ENCODE peak calls at places on chromosomes 1 and 21, in eight cellular contexts. I is fibroblast of pulmonary artery; U is aorta; A is naive thymus-derived CD4-positive, alpha-beta T cell; B is tibial nerve; P is AG04450; N is fibroblast of lung; M is neuronal stem cell. V is an unnamed sample.
A peak's percentile ranks its signal among the peaks of the same experiment; 100 is the strongest.

GRCh38 chr1:101520302-101520701 is 283.5 kb downstream of the S1PR1 start:
- DNase-seq in I (peak; percentile 65), U (no peak), A (no peak), B (no peak), P (no peak), N (peak; percentile 18), M (peak; percentile 44), V (peak; percentile 13)

GRCh38 chr1:10033359-10033845 is 644 bp downstream of the UBE4B start:
- DNase-seq in I (peak; percentile 26), U (no peak), A (no peak), B (no peak), P (no peak), N (peak; percentile 33), M (no peak), V (no peak)

GRCh38 chr1:85297855-85298629 is 21.6 kb upstream of the BCL10 start:
- DNase-seq in I (peak; percentile 98), U (no peak), A (no peak), B (peak; percentile 60), P (peak; percentile 98), N (peak; percentile 99), M (no peak), V (no peak)

GRCh38 chr1:41102208-41102607 is 80.7 kb upstream of the SLFNL1 start:
- DNase-seq in I (peak; percentile 98), U (peak; percentile 96), A (no peak), B (peak; percentile 84), P (peak; percentile 92), N (peak; percentile 98), M (no peak), V (no peak)

GRCh38 chr21:43262427-43262826 is 93.6 kb downstream of the CRYAA start:
- DNase-seq in I (no peak), U (no peak), A (no peak), B (no peak), P (no peak), N (no peak), M (no peak), V (no peak)

GRCh38 chr21:33441489-33442477 is 38.0 kb downstream of the TMEM50B start:
- DNase-seq in I (peak; percentile 91), U (no peak), A (no peak), B (no peak), P (peak; percentile 51), N (peak; percentile 74), M (no peak), V (no peak)

GRCh38 chr1:234214129-234214910 is 158.9 kb upstream of the COA6 start:
- DNase-seq in I (no peak), U (peak; percentile 76), A (no peak), B (no peak), P (no peak), N (peak; percentile 67), M (peak; percentile 23), V (peak; percentile 72)

GRCh38 chr1:150566589-150567340 is 12.6 kb downstream of the MCL1 start:
- DNase-seq in I (peak; percentile 31), U (peak; percentile 50), A (no peak), B (no peak), P (no peak), N (no peak), M (no peak), V (no peak)

GRCh38 chr1:226403522-226404034 is 4.3 kb downstream of the PARP1 start:
- DNase-seq in I (peak; percentile 21), U (no peak), A (no peak), B (no peak), P (no peak), N (peak; percentile 23), M (no peak), V (no peak)

GRCh38 chr1:198597690-198598430 is 41.0 kb upstream of the PTPRC start:
- DNase-seq in I (no peak), U (peak; percentile 35), A (no peak), B (no peak), P (no peak), N (no peak), M (no peak), V (no peak)

GRCh38 chr1:27366113-27366410 is 699 bp downstream of the MAP3K6 start:
- DNase-seq in I (peak; percentile 68), U (peak; percentile 97), A (peak; percentile 38), B (peak; percentile 86), P (no peak), N (peak; percentile 73), M (peak; percentile 89), V (peak; percentile 54)

GRCh38 chr1:230303822-230304221 is 122.3 kb downstream of the PGBD5 start:
- DNase-seq in I (peak; percentile 81), U (peak; percentile 22), A (no peak), B (peak; percentile 16), P (no peak), N (peak; percentile 62), M (no peak), V (peak; percentile 23)

GRCh38 chr1:9746651-9747050 is 77.1 kb downstream of the CLSTN1 start:
- DNase-seq in I (no peak), U (peak; percentile 17), A (no peak), B (no peak), P (no peak), N (peak; percentile 20), M (no peak), V (no peak)

GRCh38 chr1:185284533-185285244 is 32.4 kb downstream of the IVNS1ABP start:
- DNase-seq in I (peak; percentile 24), U (no peak), A (no peak), B (no peak), P (no peak), N (peak; percentile 33), M (no peak), V (no peak)

GRCh38 chr1:15678578-15678977 is 5.5 kb upstream of the PLEKHM2 start:
- DNase-seq in I (peak; percentile 80), U (no peak), A (no peak), B (no peak), P (peak; percentile 39), N (peak; percentile 89), M (no peak), V (no peak)
- H3K4me3 ChIP-seq in I (no peak overlapping the region), U (no peak overlapping the region), A (no peak overlapping the region), B (no peak overlapping the region), P (no peak overlapping the region), N (no peak overlapping the region), M (no peak overlapping the region), V (no peak overlapping the region)

DNA sequence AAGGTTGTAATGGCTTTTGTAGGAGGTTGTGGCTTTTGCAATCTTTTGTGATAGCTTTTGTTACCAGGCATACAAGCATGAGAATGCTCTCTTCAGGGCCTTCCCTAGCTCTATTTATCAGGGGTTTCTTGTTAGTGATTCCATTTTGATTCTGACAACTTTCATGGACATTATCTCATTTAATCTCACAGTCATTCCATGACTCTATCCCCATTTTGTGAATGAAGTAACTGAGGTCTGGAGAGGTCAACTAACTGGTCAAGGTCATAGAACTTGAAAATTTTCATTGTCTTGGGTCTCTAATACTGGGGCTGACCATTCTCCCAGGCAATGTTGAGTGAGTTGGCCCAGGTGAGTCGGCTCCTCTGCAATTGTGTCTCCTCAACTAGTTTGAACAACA is 11.2 kb upstream of the LAMTOR5 start:
- DNase-seq in I (no peak), U (no peak), A (no peak), B (no peak), P (no peak), N (no peak), M (no peak), V (no peak)
- H3K4me3 ChIP-seq in I (no peak overlapping the region), U (no peak overlapping the region), A (no peak overlapping the region), B (no peak overlapping the region), P (no peak overlapping the region), N (no peak overlapping the region), M (no peak overlapping the region), V (no peak overlapping the region)

DNA sequence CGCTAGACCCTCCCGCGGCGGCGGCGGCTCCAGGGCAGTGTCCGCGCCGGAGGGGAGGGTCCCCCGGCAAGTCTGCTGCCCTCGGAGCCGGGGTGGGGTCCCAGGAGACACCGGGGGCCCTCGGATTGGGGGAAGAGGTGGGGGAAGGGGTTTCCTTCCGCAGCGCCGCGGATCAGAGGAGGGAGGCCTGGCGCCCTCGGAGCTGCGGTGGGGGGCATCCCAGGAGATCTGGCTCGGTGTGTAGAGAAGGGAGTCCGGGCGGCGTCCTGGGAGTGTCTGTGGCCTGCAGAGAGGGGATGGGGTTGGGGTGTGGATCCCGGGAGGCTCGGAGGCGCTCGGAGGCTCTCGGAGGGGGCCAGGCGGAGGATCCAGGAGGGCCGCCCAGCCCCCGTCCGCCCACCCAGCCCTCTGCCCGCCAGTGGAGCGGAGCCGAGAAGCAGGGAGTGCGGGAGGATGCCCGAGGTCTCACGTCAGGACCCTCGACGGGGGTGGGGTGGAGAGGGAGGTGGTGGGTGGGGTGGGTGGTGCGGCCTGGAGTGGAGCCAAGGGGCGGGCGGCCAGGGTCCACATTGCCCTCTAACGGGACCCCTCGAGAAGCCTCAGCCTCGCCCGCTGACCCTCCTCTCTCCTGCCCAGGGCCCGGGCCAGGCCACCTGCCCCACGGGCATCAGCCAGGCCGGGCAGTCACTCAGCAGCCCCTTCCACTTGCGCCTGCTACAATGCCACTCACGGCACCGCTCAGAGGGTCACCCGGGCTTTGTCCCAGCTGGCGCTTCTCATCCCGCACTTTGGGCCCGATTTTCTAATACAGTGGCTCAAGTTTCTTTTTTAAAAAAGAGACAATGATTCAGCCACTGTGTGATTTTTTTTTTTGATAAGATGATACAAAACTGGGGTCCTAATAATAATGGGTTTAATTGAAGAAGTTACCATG is 60.2 kb upstream of the ARHGEF16 start:
- DNase-seq in I (no peak), U (no peak), A (no peak), B (no peak), P (no peak), N (no peak), M (no peak), V (no peak)
- H3K4me3 ChIP-seq in I (no peak overlapping the region), U (no peak overlapping the region), A (no peak overlapping the region), B (peak overlapping the region; percentile 41), P (no peak overlapping the region), N (no peak overlapping the region), M (no peak overlapping the region), V (no peak overlapping the region)

GRCh38 chr1:205216588-205216987 is 5.1 kb upstream of the DSTYK start:
- DNase-seq in I (no peak), U (no peak), A (no peak), B (no peak), P (no peak), N (no peak), M (no peak), V (no peak)

GRCh38 chr1:205211839-205212241 is 338 bp upstream of the DSTYK start:
- DNase-seq in I (no peak), U (no peak), A (no peak), B (no peak), P (no peak), N (no peak), M (no peak), V (no peak)

GRCh38 chr1:205217418-205217817 is 5.9 kb upstream of the DSTYK start:
- DNase-seq in I (no peak), U (no peak), A (no peak), B (no peak), P (no peak), N (no peak), M (no peak), V (no peak)

GRCh38 chr1:205210876-205211838 is at the start of gene DSTYK:
- DNase-seq in I (peak; percentile 98), U (peak; percentile 97), A (peak; percentile 92), B (peak; percentile 90), P (peak; percentile 91), N (peak; percentile 97), M (peak; percentile 95), V (peak; percentile 89)

GRCh38 chr1:205214756-205215155 is 3.3 kb upstream of the DSTYK start:
- DNase-seq in I (no peak), U (no peak), A (no peak), B (no peak), P (no peak), N (no peak), M (no peak), V (no peak)
- H3K4me3 ChIP-seq in I (no peak overlapping the region), U (no peak overlapping the region), A (no peak overlapping the region), B (no peak overlapping the region), P (no peak overlapping the region), N (no peak overlapping the region), M (no peak overlapping the region), V (no peak overlapping the region)

GRCh38 chr1:969260-969855 is 3.1 kb downstream of the PLEKHN1 start:
- DNase-seq in I (no peak), U (no peak), A (no peak), B (no peak), P (no peak), N (no peak), M (no peak), V (no peak)
- H3K4me3 ChIP-seq in I (no peak overlapping the region), U (no peak overlapping the region), A (no peak overlapping the region), B (no peak overlapping the region), P (no peak overlapping the region), N (no peak overlapping the region), M (no peak overlapping the region), V (no peak overlapping the region)